ENCODE peak calls at places on chromosomes 2 and 18, in five cellular contexts. G is cardiac muscle cell, E is hepatocyte, U is lower lobe of right lung, W is cardiac fibroblast. P is an unnamed sample.

GRCh38 chr2:26805241-26805676 is 19.4 kb downstream of the CENPA start:
- DNase-seq in G (peak), E (no peak), U (no peak), W (peak), P (no peak)

GRCh38 chr18:71966791-71967190 is 577.4 kb downstream of the CBLN2 start:
- DNase-seq in E (no peak), G (no peak), W (no peak), U (no peak), P (no peak)

GRCh38 chr2:133497261-133497893 is 70.9 kb downstream of the NCKAP5 start:
- DNase-seq in E (no peak), W (no peak), G (no peak), U (no peak), P (no peak)

GRCh38 chr2:160324917-160325316 is 124.8 kb upstream of the ITGB6 start:
- DNase-seq in U (no peak), E (no peak), G (no peak), W (peak), P (no peak)

GRCh38 chr2:198438326-198438725 is 633.9 kb downstream of the PLCL1 start:
- DNase-seq in W (no peak), E (no peak), G (no peak), U (no peak), P (no peak)

GRCh38 chr2:168355110-168355509 is 101.0 kb upstream of the CERS6 start:
- DNase-seq in G (no peak), U (no peak), W (no peak), E (no peak), P (no peak)

GRCh38 chr2:16139663-16140610 is 199.6 kb downstream of the MYCN start:
- DNase-seq in W (no peak), E (no peak), U (no peak), G (no peak), P (no peak)

GRCh38 chr18:13217971-13218375 is 587 bp upstream of the LDLRAD4 start:
- DNase-seq in E (no peak), W (peak), G (no peak), U (no peak), P (peak)

GRCh38 chr18:77068890-77069312 is 63.7 kb downstream of the MBP start:
- DNase-seq in E (no peak), G (no peak), W (peak), U (no peak), P (no peak)

GRCh38 chr2:240198226-240198625 is 57.8 kb upstream of the OTOS start:
- DNase-seq in E (no peak), G (no peak), W (no peak), U (no peak), P (no peak)

GRCh38 chr2:171964328-171964727 is 35.4 kb upstream of the METAP1D start:
- DNase-seq in W (no peak), G (no peak), E (no peak), U (no peak), P (no peak)

GRCh38 chr2:189553689-189554088 is 26.9 kb downstream of the SLC40A1 start:
- DNase-seq in W (no peak), E (no peak), U (no peak), G (no peak), P (no peak)

GRCh38 chr2:52416340-52416739 is 1351.3 kb upstream of the CHAC2 start:
- DNase-seq in E (peak), G (no peak), W (peak), U (no peak), P (no peak)

GRCh38 chr2:109537565-109538221 is 76.1 kb downstream of the SEPTIN10 start:
- DNase-seq in W (peak), U (no peak), G (peak), E (peak), P (no peak)

GRCh38 chr2:181991171-181991885 is 5.7 kb downstream of the PPP1R1C start:
- DNase-seq in W (no peak), U (no peak), E (no peak), G (no peak), P (no peak)

GRCh38 chr2:237923507-237924163 is 43.2 kb upstream of the UBE2F start:
- DNase-seq in U (peak), W (peak), E (peak), G (peak), P (peak)

GRCh38 chr2:12856934-12857660 is 140.4 kb downstream of the TRIB2 start:
- DNase-seq in E (no peak), U (no peak), G (peak), W (peak), P (no peak)

GRCh38 chr2:230907361-230908093 is 17.5 kb downstream of the GPR55 start:
- DNase-seq in G (no peak), W (no peak), U (no peak), E (no peak), P (no peak)

DNA sequence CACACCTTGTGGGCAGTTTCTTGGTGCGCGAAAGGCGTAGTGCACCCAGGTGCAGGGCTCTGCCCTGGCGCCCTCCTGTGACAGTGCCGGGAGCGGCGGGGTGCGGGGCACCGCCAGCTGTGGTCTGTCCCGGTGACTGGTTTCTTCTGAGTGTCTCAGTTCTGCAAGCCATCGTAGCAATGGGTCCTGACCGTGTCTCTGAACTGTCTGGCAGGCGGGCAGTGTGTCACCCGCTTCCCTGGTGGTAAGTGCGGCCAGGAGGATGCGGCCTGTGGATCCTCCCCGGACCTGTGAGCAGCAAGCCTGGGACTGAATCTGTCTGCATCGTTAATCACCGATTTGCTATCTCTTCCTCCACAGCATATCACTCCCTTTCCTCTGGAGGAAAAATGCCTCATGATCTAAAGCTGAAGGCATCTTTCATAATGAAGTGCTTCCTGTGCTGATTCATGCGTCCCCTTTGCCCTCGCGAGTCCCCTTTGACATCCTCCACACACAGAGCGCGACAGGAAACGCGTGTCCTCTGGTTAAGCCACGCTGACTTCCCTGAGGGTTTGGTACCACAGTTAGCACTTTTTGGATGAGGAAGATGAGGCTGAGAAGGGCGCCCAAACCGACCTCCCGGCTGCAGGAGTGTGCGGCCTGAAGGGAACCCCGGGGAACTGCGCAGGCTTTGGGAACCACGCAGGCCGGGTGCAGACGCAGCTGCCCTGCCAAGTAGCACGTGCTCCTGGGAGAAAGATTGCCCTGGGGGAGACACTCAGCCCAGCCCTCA is 416.0 kb upstream of the HS6ST1 start:
- DNase-seq in W (peak), G (peak), E (no peak), U (peak), P (no peak)
- TF ChIP-seq CTCF in W (no peak), G (no peak), E (no peak), U (no peak), P (no peak)

DNA sequence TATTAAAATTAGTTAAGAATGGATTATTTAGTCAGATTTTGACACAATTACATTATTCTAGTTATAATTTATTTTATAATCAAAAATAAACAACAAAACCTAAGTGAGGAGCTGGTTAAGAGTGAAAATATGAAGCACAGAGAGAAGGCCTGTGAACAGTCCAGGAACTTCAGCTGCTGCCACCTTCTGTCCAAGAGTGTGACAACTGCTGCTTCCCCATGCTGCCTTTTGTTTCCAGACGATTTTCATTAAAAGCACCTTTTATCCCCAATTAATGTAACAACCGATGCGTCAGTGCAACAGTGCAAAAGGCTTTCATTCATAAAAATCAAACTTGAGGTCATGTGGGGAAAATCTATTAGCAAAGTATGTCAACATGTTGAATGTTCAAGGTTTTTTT is 363.6 kb downstream of the CTNNA2 start:
- DNase-seq in E (peak), W (no peak), G (no peak), U (no peak), P (no peak)
- TF ChIP-seq CTCF in E (peak), W (no peak), G (no peak), U (peak), P (peak)

DNA sequence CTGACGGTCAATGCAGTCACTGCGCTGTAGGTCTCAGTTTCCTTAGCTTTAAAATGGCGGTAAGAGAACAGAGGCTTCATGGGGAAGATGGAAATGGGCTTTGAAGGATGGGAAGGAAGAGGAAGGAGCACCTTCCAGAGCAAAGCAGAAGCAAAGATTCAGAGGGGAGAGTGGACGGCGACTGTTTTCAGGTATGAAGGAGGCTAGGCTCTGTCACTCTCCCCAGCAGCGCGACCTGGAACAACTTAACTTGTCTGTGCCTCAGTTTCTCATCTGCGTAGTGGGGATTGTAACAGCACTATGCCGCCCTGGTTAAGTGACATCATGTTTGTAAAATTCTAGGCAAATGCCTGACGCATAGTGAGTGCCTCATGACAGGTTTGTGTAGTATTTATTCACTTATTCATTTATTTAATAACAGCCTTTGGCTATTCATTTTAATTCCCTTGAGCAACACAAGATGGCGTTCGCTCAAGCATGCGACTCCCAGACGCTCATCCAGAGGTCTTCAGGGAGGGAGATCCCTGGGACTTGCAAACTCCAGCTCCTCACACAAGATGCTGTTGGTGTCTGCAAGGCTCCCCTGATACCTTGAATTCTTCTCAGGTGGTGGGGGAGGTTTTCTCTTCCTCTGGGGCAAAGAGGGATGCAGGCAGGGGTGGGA is 336.3 kb downstream of the DYSF start:
- DNase-seq in U (no peak), W (peak), G (peak), E (no peak), P (no peak)
- TF ChIP-seq CTCF in U (no peak), W (peak), G (no peak), E (no peak), P (no peak)

GRCh38 chr2:140353541-140353940 is 1573.4 kb upstream of the NXPH2 start:
- DNase-seq in U (no peak), G (peak), E (no peak), W (peak), P (no peak)

GRCh38 chr2:140356697-140357096 is 1576.5 kb upstream of the NXPH2 start:
- DNase-seq in E (no peak), W (no peak), U (no peak), G (no peak), P (no peak)

GRCh38 chr2:140354544-140354943 is 1574.4 kb upstream of the NXPH2 start:
- DNase-seq in W (no peak), U (no peak), G (no peak), E (no peak), P (no peak)

GRCh38 chr2:140359056-140359771 is 1579.0 kb upstream of the NXPH2 start:
- DNase-seq in E (no peak), W (no peak), U (no peak), G (peak), P (no peak)

GRCh38 chr2:140355481-140356090 is 1575.4 kb upstream of the NXPH2 start:
- DNase-seq in W (no peak), E (no peak), G (no peak), U (no peak), P (no peak)
- TF ChIP-seq CTCF in W (no peak), E (no peak), G (no peak), U (no peak), P (no peak)

GRCh38 chr2:175676813-175677212 is 325.3 kb downstream of the LNPK start:
- DNase-seq in U (no peak), G (no peak), W (no peak), E (no peak), P (no peak)
- TF ChIP-seq CTCF in U (no peak), G (no peak), W (no peak), E (no peak), P (no peak)

GRCh38 chr2:222315443-222316121 is 16.8 kb upstream of the PAX3 start:
- DNase-seq in U (no peak), G (no peak), W (no peak), E (no peak), P (no peak)
- TF ChIP-seq CTCF in U (no peak), G (no peak), W (peak), E (no peak), P (no peak)

DNA sequence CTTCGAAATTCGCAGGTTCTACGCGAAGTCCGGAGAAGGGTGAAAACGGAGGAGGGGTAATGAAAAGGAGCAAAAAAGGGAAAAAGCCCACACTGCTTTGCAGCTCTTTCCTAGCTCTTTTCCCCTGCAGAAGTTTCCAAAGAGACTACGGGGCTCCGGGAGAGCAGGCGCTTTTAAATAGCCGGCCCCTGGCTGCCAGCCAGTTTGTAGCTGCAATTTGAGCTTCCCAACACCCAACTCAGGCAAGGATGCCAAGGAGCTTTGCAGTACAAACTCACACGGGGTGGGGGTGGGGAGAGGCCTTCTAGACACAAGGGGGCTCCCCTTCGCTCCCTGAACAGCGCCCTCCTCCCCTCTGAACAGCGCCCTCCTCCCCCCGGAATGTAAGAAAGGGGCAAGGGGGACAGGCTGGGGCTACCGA is at the start of gene IGFBP5:
- DNase-seq in E (peak), U (peak), W (peak), G (peak), P (peak)
- TF ChIP-seq CTCF in E (peak), U (no peak), W (no peak), G (peak), P (peak)